ENCODE peak calls at places on chromosomes 3 and 15, in four cellular contexts. One of them, this sample, is unnamed. For H3K4me1, the result is how much of the 10 kb centered on the place peaks cover.

GRCh38 chr3:120506828-120507774 is 56.3 kb upstream of the FSTL1 start:
- DNase-seq in body of pancreas: peak
- DNase-seq in OCI-LY7: peak
- DNase-seq in breast epithelium: no peak
- DNase-seq in this sample: peak

GRCh38 chr3:139758654-139759291 is 81.0 kb upstream of the NMNAT3 start:
- DNase-seq in body of pancreas: no peak
- DNase-seq in OCI-LY7: no peak
- DNase-seq in breast epithelium: no peak
- DNase-seq in this sample: no peak

GRCh38 chr15:66135664-66136063 is 117.9 kb downstream of the MEGF11 start:
- DNase-seq in body of pancreas: no peak
- DNase-seq in OCI-LY7: no peak
- DNase-seq in breast epithelium: no peak
- DNase-seq in this sample: no peak

GRCh38 chr3:55692958-55693558 is 206.0 kb upstream of the WNT5A start:
- DNase-seq in body of pancreas: no peak
- DNase-seq in OCI-LY7: no peak
- DNase-seq in breast epithelium: no peak
- DNase-seq in this sample: no peak

GRCh38 chr3:137946341-137946973 is 63.5 kb upstream of the CLDN18 start:
- DNase-seq in body of pancreas: peak
- DNase-seq in OCI-LY7: peak
- DNase-seq in breast epithelium: no peak
- DNase-seq in this sample: peak

GRCh38 chr3:58048301-58048700 is 40.1 kb downstream of the FLNB start:
- DNase-seq in body of pancreas: peak
- DNase-seq in OCI-LY7: no peak
- DNase-seq in breast epithelium: no peak
- DNase-seq in this sample: no peak

GRCh38 chr3:59300727-59301134 is 250.9 kb upstream of the CFAP20DC start:
- DNase-seq in body of pancreas: no peak
- DNase-seq in OCI-LY7: no peak
- DNase-seq in breast epithelium: no peak
- DNase-seq in this sample: no peak

GRCh38 chr15:96362759-96363678 is 32.5 kb downstream of the NR2F2 start:
- DNase-seq in body of pancreas: no peak
- DNase-seq in OCI-LY7: no peak
- DNase-seq in breast epithelium: no peak
- DNase-seq in this sample: no peak

GRCh38 chr3:73405853-73406252 is 218.9 kb downstream of the PDZRN3 start:
- DNase-seq in body of pancreas: no peak
- DNase-seq in OCI-LY7: no peak
- DNase-seq in breast epithelium: no peak
- DNase-seq in this sample: no peak

GRCh38 chr15:83365370-83365938 is 81.0 kb upstream of the BNC1 start:
- DNase-seq in body of pancreas: no peak
- DNase-seq in OCI-LY7: no peak
- DNase-seq in breast epithelium: no peak
- DNase-seq in this sample: peak

DNA sequence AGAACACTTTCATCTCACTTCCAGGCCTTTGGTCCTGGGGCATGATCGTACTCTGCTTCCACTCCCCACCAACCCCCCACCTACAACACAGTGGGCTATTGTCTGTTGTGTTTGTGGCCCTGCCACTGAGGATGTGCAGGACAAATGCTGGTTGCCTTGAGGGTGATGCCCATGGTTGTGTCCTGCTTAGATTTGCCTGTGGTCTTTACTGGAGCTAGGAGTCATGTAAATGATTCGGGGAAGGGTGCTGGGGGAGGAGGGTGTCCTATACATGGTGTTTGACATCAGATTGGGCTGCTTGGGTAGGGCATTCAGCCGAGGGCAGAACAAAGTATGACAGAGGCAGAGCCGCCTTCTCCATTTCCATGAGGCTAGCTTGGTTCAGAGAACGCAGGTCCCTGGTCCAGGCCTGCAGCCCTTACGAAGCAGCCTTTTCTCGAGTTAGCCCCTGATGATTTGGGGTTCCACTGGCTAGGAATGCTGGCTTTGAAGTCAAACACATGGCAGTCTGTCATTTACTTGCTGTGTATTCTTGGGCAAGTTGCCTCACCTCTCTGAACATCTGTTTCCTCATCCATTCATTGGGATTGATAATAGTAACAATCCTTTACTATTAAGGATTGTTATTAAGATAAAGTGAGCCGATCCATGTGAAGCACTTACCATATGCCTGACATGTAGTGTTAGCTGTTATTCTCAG is 6.9 kb downstream of the CORO2B start:
- DNase-seq in body of pancreas: no peak
- DNase-seq in OCI-LY7: no peak
- DNase-seq in breast epithelium: no peak
- DNase-seq in this sample: no peak
- H3K4me1 ChIP-seq in body of pancreas: under half
- H3K4me1 ChIP-seq in OCI-LY7: half or more
- H3K4me1 ChIP-seq in breast epithelium: under half
- H3K4me1 ChIP-seq in this sample: under half

DNA sequence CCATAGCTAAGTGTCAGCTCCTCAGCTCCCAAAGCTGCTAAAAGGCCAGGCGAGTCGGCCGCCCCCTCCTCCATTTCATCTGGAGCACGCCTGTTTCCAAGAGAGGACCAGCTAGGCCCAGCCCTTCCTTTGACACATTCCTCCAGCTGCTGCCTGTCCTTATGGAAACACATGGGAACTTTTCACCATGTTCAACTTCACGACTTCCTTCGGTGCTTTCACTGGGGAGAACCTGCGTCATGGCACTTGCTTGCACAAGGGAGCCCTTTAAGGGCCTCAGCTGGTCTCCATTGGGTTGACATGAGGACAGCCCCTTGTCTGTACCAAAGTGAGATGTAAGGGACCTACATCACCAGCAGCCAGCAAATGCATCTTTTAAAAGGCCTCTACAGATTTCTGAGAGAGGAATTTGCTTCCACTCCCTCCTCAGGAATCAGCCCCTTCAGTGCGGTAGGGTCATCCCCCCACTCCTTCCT is 2.1 kb downstream of the MAGI1 start:
- DNase-seq in body of pancreas: peak
- DNase-seq in OCI-LY7: no peak
- DNase-seq in breast epithelium: no peak
- DNase-seq in this sample: no peak
- H3K4me3 ChIP-seq in body of pancreas: peak
- H3K4me3 ChIP-seq in OCI-LY7: no peak
- H3K4me3 ChIP-seq in breast epithelium: peak
- H3K4me3 ChIP-seq in this sample: peak

GRCh38 chr15:80953001-80953952 is 36.3 kb downstream of the MESD start:
- DNase-seq in body of pancreas: no peak
- DNase-seq in OCI-LY7: no peak
- DNase-seq in breast epithelium: no peak
- DNase-seq in this sample: no peak
- TF ChIP-seq CTCF in body of pancreas: no peak
- TF ChIP-seq CTCF in OCI-LY7: no peak
- TF ChIP-seq CTCF in breast epithelium: no peak
- TF ChIP-seq CTCF in this sample: no peak

GRCh38 chr15:40772014-40772413 is 2.2 kb downstream of the C15orf62 start:
- DNase-seq in body of pancreas: no peak
- DNase-seq in OCI-LY7: no peak
- DNase-seq in breast epithelium: no peak
- DNase-seq in this sample: peak
- H3K4me1 ChIP-seq in body of pancreas: under half
- H3K4me1 ChIP-seq in OCI-LY7: under half
- H3K4me1 ChIP-seq in breast epithelium: under half
- H3K4me1 ChIP-seq in this sample: under half

GRCh38 chr3:16884748-16885587 is at the start of gene PLCL2:
- DNase-seq in body of pancreas: peak
- DNase-seq in OCI-LY7: peak
- DNase-seq in breast epithelium: no peak
- DNase-seq in this sample: peak

GRCh38 chr3:16885948-16886683 is 1.4 kb downstream of the PLCL2 start:
- DNase-seq in body of pancreas: no peak
- DNase-seq in OCI-LY7: no peak
- DNase-seq in breast epithelium: no peak
- DNase-seq in this sample: no peak

GRCh38 chr3:16885588-16885903 is 791 bp downstream of the PLCL2 start:
- DNase-seq in body of pancreas: no peak
- DNase-seq in OCI-LY7: peak
- DNase-seq in breast epithelium: no peak
- DNase-seq in this sample: no peak

GRCh38 chr3:16888785-16889607 is 4.2 kb downstream of the PLCL2 start:
- DNase-seq in body of pancreas: no peak
- DNase-seq in OCI-LY7: peak
- DNase-seq in breast epithelium: no peak
- DNase-seq in this sample: no peak

DNA sequence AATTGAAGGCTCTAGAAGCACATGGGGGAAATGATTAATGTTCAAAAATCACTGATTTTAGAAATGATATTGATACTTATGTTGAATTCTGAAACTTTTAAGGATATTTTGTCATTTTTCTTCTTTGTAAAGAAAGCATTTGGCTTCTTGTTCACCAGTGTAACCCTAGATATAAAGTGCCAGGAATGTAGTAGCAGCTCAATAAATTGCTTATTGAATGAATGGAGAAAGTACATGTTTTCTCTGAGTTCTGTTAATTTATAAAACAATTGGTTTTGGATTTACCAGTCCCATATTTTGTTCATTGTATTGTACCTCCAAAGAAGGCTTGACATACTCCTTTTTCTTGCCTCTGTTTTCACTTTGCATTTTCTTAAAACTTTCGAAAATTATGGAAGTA is 2.4 kb downstream of the PLCL2 start:
- DNase-seq in body of pancreas: no peak
- DNase-seq in OCI-LY7: no peak
- DNase-seq in breast epithelium: no peak
- DNase-seq in this sample: no peak
- H3K4me3 ChIP-seq in body of pancreas: no peak
- H3K4me3 ChIP-seq in OCI-LY7: peak
- H3K4me3 ChIP-seq in breast epithelium: no peak
- H3K4me3 ChIP-seq in this sample: no peak

GRCh38 chr15:101368086-101368780 is 73.2 kb upstream of the SNRPA1 start:
- DNase-seq in body of pancreas: no peak
- DNase-seq in OCI-LY7: no peak
- DNase-seq in breast epithelium: no peak
- DNase-seq in this sample: no peak

GRCh38 chr15:101370330-101371024 is 75.4 kb upstream of the SNRPA1 start:
- DNase-seq in body of pancreas: no peak
- DNase-seq in OCI-LY7: no peak
- DNase-seq in breast epithelium: no peak
- DNase-seq in this sample: no peak

GRCh38 chr15:101369676-101370075 is 74.6 kb upstream of the SNRPA1 start:
- DNase-seq in body of pancreas: no peak
- DNase-seq in OCI-LY7: no peak
- DNase-seq in breast epithelium: no peak
- DNase-seq in this sample: no peak

GRCh38 chr15:101371081-101371480 is 76.0 kb upstream of the SNRPA1 start:
- DNase-seq in body of pancreas: no peak
- DNase-seq in OCI-LY7: no peak
- DNase-seq in breast epithelium: no peak
- DNase-seq in this sample: no peak

GRCh38 chr15:101368868-101369642 is 74.0 kb upstream of the SNRPA1 start:
- DNase-seq in body of pancreas: no peak
- DNase-seq in OCI-LY7: no peak
- DNase-seq in breast epithelium: peak
- DNase-seq in this sample: no peak
- TF ChIP-seq CTCF in body of pancreas: no peak
- TF ChIP-seq CTCF in OCI-LY7: no peak
- TF ChIP-seq CTCF in breast epithelium: no peak
- TF ChIP-seq CTCF in this sample: no peak

DNA sequence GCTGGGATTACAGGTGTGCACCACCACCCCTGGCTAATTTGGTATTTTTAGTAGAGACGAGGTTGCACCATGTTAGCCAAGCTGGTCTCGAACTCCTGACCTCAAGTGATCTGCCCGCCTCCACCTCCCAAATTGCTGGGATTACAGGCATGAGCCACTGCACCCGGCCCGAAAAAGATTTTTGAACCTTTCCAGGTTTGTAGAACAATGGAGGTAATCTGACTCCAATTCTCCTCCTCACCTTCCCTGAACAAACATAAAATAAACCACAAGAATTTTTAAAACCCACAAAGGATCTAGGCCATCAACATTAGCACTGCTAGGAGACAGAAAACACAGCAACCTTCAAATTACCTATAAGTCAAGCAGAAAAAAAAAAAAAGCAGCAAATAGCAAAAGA is 32.3 kb downstream of the TFDP2 start:
- DNase-seq in body of pancreas: no peak
- DNase-seq in OCI-LY7: no peak
- DNase-seq in breast epithelium: no peak
- DNase-seq in this sample: no peak
- H3K4me1 ChIP-seq in body of pancreas: under half
- H3K4me1 ChIP-seq in OCI-LY7: under half
- H3K4me1 ChIP-seq in breast epithelium: under half
- H3K4me1 ChIP-seq in this sample: under half

DNA sequence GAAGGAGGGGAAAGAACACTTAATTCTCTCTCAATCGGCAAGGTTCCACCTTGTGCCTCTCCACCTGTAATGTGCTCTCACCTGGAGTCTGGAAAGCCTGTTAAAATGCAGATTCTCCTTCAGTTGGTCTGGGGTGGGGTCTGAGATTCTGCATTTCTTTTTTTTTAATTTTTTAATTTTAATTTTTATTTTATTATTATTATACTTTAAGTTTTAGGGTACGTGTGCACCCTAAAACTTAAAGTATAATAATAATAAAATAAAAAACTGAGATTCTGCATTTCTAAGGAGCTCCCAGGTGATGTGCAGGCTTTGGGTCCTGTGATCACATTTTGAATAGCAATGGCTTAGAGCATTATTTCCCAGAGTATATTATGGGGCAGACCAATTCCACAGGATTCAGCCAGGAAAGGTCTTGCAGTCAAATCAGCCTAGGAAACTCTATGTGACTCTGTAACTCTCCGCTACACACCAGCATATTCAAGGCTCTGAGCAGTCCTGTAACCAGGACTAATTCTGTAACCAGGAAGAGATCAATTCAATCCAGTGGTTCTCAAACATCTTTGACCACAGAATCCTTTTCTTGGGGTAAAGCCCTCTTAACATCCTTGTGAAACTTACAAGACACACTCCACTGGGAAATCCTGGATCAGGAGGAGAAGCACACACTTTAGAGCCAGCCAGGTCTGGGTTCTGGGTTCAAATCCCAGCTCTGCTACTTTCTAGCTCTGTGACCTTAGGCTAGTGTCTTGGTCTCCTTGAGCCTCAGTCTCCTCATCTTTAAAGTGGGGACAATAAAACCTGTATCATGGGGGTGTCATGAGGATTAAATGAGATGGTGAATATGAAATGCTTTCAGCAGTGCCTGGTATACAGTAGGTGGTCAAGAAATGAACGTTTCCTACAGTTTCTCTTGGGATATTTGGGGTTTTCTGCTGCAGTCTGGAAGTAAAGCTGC is 62.3 kb upstream of the SEC13 start:
- DNase-seq in body of pancreas: no peak
- DNase-seq in OCI-LY7: no peak
- DNase-seq in breast epithelium: no peak
- DNase-seq in this sample: no peak
- H3K4me3 ChIP-seq in body of pancreas: no peak
- H3K4me3 ChIP-seq in OCI-LY7: no peak
- H3K4me3 ChIP-seq in breast epithelium: no peak
- H3K4me3 ChIP-seq in this sample: no peak